ENCODE peak calls at places on chromosome 20, in four cellular contexts. G is memory B cell; D is effector memory CD4-positive, alpha-beta T cell; K is neuronal stem cell. R is an unnamed sample.
A peak's percentile ranks its signal among the peaks of the same experiment; 100 is the strongest.

GRCh38 chr20:25038103-25038410 is 19.9 kb downstream of the ACSS1 start:
- DNase-seq in G (no peak), D (no peak), K (no peak), R (no peak)

GRCh38 chr20:13525225-13525940 is 113.3 kb downstream of the TASP1 start:
- DNase-seq in G (no peak), D (no peak), K (no peak), R (peak; percentile 85)

GRCh38 chr20:46013826-46014516 is 5.3 kb downstream of the MMP9 start:
- DNase-seq in G (peak; percentile 68), D (peak; percentile 46), K (peak; percentile 63), R (no peak)

GRCh38 chr20:36441027-36441414 is 100.3 kb upstream of the MYL9 start:
- DNase-seq in G (no peak), D (no peak), K (no peak), R (no peak)

GRCh38 chr20:26276811-26277210 is 580.2 kb upstream of the ZNF337 start:
- DNase-seq in G (no peak), D (no peak), K (no peak), R (peak; percentile 3)

GRCh38 chr20:32252189-32252588 is 25.3 kb upstream of the KIF3B start:
- DNase-seq in G (no peak), D (no peak), K (no peak), R (no peak)

GRCh38 chr20:2619961-2620595 is 32.4 kb upstream of the NOP56 start:
- DNase-seq in G (no peak), D (no peak), K (no peak), R (peak; percentile 21)

GRCh38 chr20:47576516-47577033 is 74.9 kb downstream of the NCOA3 start:
- DNase-seq in G (peak; percentile 9), D (no peak), K (no peak), R (peak; percentile 79)

GRCh38 chr20:53735536-53736050 is 142.0 kb upstream of the ZNF217 start:
- DNase-seq in G (no peak), D (no peak), K (no peak), R (peak; percentile 69)

GRCh38 chr20:17155401-17155800 is 71.4 kb upstream of the PCSK2 start:
- DNase-seq in G (no peak), D (no peak), K (no peak), R (no peak)

GRCh38 chr20:43681468-43681942 is 14.6 kb downstream of the MYBL2 start:
- DNase-seq in G (peak; percentile 56), D (no peak), K (no peak), R (no peak)

GRCh38 chr20:48098099-48098498 is 312.8 kb upstream of the SULF2 start:
- DNase-seq in G (no peak), D (no peak), K (no peak), R (no peak)

GRCh38 chr20:24379116-24379927 is 90.1 kb upstream of the SYNDIG1 start:
- DNase-seq in G (no peak), D (no peak), K (no peak), R (peak; percentile 50)

GRCh38 chr20:45311589-45312211 is 3.6 kb upstream of the MATN4 start:
- DNase-seq in G (peak; percentile 55), D (peak; percentile 14), K (no peak), R (no peak)

GRCh38 chr20:58618694-58619540 is 32.2 kb upstream of the STX16 start:
- DNase-seq in G (no peak), D (no peak), K (no peak), R (peak; percentile 88)

GRCh38 chr20:49324306-49324705 is 46.4 kb upstream of the ZNFX1 start:
- DNase-seq in G (no peak), D (no peak), K (no peak), R (no peak)

GRCh38 chr20:12152996-12153395 is 235.3 kb downstream of the BTBD3 start:
- DNase-seq in G (no peak), D (no peak), K (no peak), R (peak; percentile 51)

GRCh38 chr20:50003253-50003656 is 20.5 kb downstream of the SNAI1 start:
- DNase-seq in G (no peak), D (no peak), K (no peak), R (no peak)

GRCh38 chr20:57135875-57136274 is 130.6 kb downstream of the BMP7 start:
- DNase-seq in G (no peak), D (no peak), K (no peak), R (no peak)

GRCh38 chr20:49394264-49394663 is 88.2 kb downstream of the KCNB1 start:
- DNase-seq in G (no peak), D (no peak), K (no peak), R (peak; percentile 50)

GRCh38 chr20:43537921-43538854 is 20.6 kb upstream of the SGK2 start:
- DNase-seq in G (peak; percentile 52), D (no peak), K (peak; percentile 41), R (peak; percentile 45)

GRCh38 chr20:5559937-5560336 is 190.3 kb upstream of the SHLD1 start:
- DNase-seq in G (no peak), D (no peak), K (no peak), R (no peak)

GRCh38 chr20:3090565-3090964 is 6.0 kb upstream of the AVP start:
- DNase-seq in G (no peak), D (no peak), K (no peak), R (no peak)

GRCh38 chr20:63973636-63974401 is 4.1 kb upstream of the ZNF512B start:
- DNase-seq in G (peak; percentile 86), D (peak; percentile 54), K (peak; percentile 84), R (peak; percentile 70)

GRCh38 chr20:40008177-40008576 is 680.9 kb downstream of the MAFB start:
- DNase-seq in G (no peak), D (no peak), K (no peak), R (peak; percentile 48)

GRCh38 chr20:14235355-14235754 is 102.1 kb downstream of the FLRT3 start:
- DNase-seq in G (no peak), D (no peak), K (no peak), R (peak; percentile 13)

GRCh38 chr20:3396492-3396891 is 11.0 kb downstream of the DNAAF9 start:
- DNase-seq in G (no peak), D (no peak), K (no peak), R (no peak)

GRCh38 chr20:18909254-18909653 is 95.7 kb downstream of the SCP2D1 start:
- DNase-seq in G (no peak), D (no peak), K (no peak), R (no peak)

GRCh38 chr20:51023617-51024155 is 779 bp upstream of the KCNG1 start:
- DNase-seq in G (no peak), D (no peak), K (no peak), R (no peak)

GRCh38 chr20:1734269-1734858 is 76.8 kb upstream of the SIRPG start:
- DNase-seq in G (no peak), D (no peak), K (no peak), R (peak; percentile 12)

GRCh38 chr20:3714092-3714491 is 1.7 kb upstream of the SIGLEC1 start:
- DNase-seq in G (no peak), D (no peak), K (no peak), R (no peak)

GRCh38 chr20:63587781-63588591 is 13.9 kb upstream of the HELZ2 start:
- DNase-seq in G (no peak), D (no peak), K (no peak), R (no peak)

GRCh38 chr20:47968541-47969310 is 183.4 kb upstream of the SULF2 start:
- DNase-seq in G (no peak), D (no peak), K (no peak), R (no peak)

GRCh38 chr20:37223053-37223452 is 38.6 kb downstream of the GHRH start:
- DNase-seq in G (no peak), D (no peak), K (no peak), R (peak; percentile 90)

GRCh38 chr20:2006452-2007381 is 12.9 kb upstream of the PDYN start:
- DNase-seq in G (peak; percentile 21), D (no peak), K (peak; percentile 61), R (peak; percentile 29)

GRCh38 chr20:21450572-21450971 is 53.2 kb upstream of the NKX2-4 start:
- DNase-seq in G (no peak), D (no peak), K (no peak), R (peak; percentile 19)